ENCODE peak calls at places on chromosomes 1 and 21, in six cellular contexts. J is HCT116, F is H1, E is K562, O is HepG2, B is SK-N-SH. X is an unnamed sample.

GRCh38 chr1:61301824-61302652 is 219.7 kb downstream of the NFIA start:
- DNase-seq in J (no peak), F (no peak), E (no peak), O (peak), B (no peak), X (no peak)

GRCh38 chr1:234553241-234554156 is 56.5 kb downstream of the IRF2BP2 start:
- DNase-seq in J (no peak), F (no peak), E (no peak), O (no peak), B (peak), X (no peak)

GRCh38 chr1:115282825-115283224 is 55.2 kb downstream of the NGF start:
- DNase-seq in J (no peak), F (no peak), E (no peak), O (no peak), B (no peak), X (no peak)

GRCh38 chr1:69982992-69983391 is 222.4 kb downstream of the LRRC40 start:
- DNase-seq in J (peak), F (no peak), E (no peak), O (no peak), B (no peak), X (no peak)

GRCh38 chr21:42739061-42739931 is 85.9 kb downstream of the PDE9A start:
- DNase-seq in J (no peak), F (no peak), E (no peak), O (peak), B (no peak), X (no peak)

GRCh38 chr1:169568497-169568896 is 17.8 kb downstream of the F5 start:
- DNase-seq in J (no peak), F (no peak), E (no peak), O (peak), B (no peak), X (no peak)

GRCh38 chr1:41765109-41765655 is 153.5 kb downstream of the HIVEP3 start:
- DNase-seq in J (no peak), F (no peak), E (no peak), O (no peak), B (no peak), X (no peak)

GRCh38 chr1:113929750-113930498 is 800 bp downstream of the HIPK1 start:
- DNase-seq in J (no peak), F (no peak), E (no peak), O (no peak), B (no peak), X (peak)

GRCh38 chr1:232624892-232625291 is 5.0 kb downstream of the SIPA1L2 start:
- DNase-seq in J (no peak), F (no peak), E (no peak), O (no peak), B (no peak), X (no peak)

GRCh38 chr1:29576510-29576909 is 340.2 kb downstream of the PTPRU start:
- DNase-seq in J (no peak), F (no peak), E (no peak), O (no peak), B (no peak), X (no peak)

GRCh38 chr1:187959062-187959461 is 1130.3 kb downstream of the PLA2G4A start:
- DNase-seq in J (no peak), F (no peak), E (no peak), O (no peak), B (no peak), X (no peak)

GRCh38 chr1:241413974-241414373 is 57.0 kb upstream of the RGS7 start:
- DNase-seq in J (no peak), F (no peak), E (no peak), O (no peak), B (no peak), X (no peak)

GRCh38 chr1:86018311-86018923 is 138.2 kb downstream of the COL24A1 start:
- DNase-seq in J (peak), F (peak), E (peak), O (peak), B (peak), X (peak)

GRCh38 chr1:198481661-198482060 is 58.8 kb downstream of the ATP6V1G3 start:
- DNase-seq in J (no peak), F (no peak), E (no peak), O (no peak), B (no peak), X (no peak)

GRCh38 chr1:177913762-177914540 is 55.9 kb downstream of the SEC16B start:
- DNase-seq in J (peak), F (no peak), E (no peak), O (peak), B (peak), X (peak)

GRCh38 chr1:41482906-41483895 is 1.3 kb downstream of the EDN2 start:
- DNase-seq in J (no peak), F (no peak), E (no peak), O (no peak), B (peak), X (no peak)

GRCh38 chr1:147463022-147463421 is 78.3 kb upstream of the BCL9 start:
- DNase-seq in J (no peak), F (no peak), E (no peak), O (no peak), B (no peak), X (no peak)

GRCh38 chr1:226004396-226004795 is 5.3 kb upstream of the SDE2 start:
- DNase-seq in J (no peak), F (no peak), E (no peak), O (no peak), B (no peak), X (no peak)

GRCh38 chr1:28604962-28605361 is 12.9 kb downstream of the RAB42 start:
- DNase-seq in J (no peak), F (no peak), E (no peak), O (no peak), B (no peak), X (no peak)

GRCh38 chr1:248807067-248807737 is 18.5 kb downstream of the SH3BP5L start:
- DNase-seq in J (peak), F (no peak), E (peak), O (peak), B (peak), X (peak)
- TF ChIP-seq JUND in J (no peak), F (no peak), E (peak), O (no peak), B (no peak), X (no peak)

DNA sequence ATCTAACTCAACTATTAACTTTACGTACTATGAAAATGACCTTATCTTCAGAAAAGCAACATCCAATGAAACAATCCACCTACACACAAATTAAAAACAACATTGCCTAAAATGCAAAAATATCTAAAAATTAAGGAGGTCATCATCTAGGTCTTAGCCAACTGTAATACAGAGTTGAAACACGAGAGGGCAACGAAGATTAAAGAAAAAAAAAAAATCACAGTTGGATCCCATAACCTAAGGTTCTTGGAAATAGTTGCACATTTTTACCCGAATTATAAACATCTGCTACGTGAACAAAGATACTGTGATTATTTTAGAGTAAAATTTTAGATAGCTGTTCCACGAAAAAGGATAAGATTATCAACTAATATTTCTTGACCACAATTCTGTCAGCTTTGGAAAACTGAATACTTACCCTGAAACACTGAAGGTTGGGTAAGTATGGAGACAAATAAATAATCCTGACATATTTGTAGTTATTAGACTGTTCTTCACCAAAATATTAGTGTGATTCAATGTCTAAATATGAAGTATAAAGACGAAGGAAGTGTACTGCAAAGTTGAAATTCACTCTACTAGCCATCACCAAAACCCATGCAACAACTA is 88.0 kb upstream of the AK4 start:
- DNase-seq in J (peak), F (no peak), E (peak), O (peak), B (peak), X (no peak)
- TF ChIP-seq JUND in J (no peak), F (no peak), E (no peak), O (no peak), B (no peak), X (no peak)

DNA sequence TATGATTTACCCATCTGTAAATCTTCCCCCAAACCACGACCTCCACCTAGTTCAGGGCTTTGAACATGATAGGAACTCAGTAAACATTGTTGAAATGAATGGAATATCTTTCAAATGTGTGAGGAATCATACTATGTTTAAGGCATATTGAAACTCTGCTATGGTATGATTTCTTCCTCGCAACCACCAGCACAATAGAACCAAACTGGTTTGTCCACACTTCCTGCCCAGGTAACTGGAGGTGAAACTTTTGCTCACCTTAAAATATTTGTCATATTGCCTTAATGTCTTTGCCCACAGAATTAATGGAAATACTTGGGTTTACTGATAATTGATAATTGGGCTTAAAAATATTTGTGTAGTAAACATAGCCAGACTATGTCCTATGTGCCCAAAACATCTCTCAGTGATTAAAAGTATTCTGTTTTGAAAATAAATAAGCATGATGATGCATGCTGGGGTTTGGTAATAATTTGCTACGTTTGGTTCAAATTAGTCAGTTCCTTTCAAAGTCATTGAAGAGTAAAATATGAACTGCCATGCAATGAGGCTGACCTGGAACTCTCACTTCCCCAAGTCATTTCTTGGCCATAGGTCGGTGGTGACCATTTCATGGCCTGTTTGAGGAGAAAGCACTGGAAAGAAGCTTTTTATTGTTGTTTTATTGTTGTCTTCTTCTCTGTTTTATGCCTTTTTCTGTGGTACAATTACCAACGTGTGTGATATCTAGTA is 73.3 kb downstream of the TNFSF18 start:
- DNase-seq in J (no peak), F (no peak), E (no peak), O (no peak), B (no peak), X (no peak)
- TF ChIP-seq JUND in J (no peak), F (no peak), E (no peak), O (no peak), B (no peak), X (no peak)

GRCh38 chr1:30920827-30921226 is 12.3 kb upstream of the SDC3 start:
- DNase-seq in J (no peak), F (no peak), E (no peak), O (no peak), B (no peak), X (no peak)
- TF ChIP-seq JUND in J (no peak), F (no peak), E (no peak), O (no peak), B (no peak), X (no peak)

GRCh38 chr1:155504207-155504606 is 58.4 kb downstream of the ASH1L start:
- DNase-seq in J (peak), F (no peak), E (no peak), O (peak), B (peak), X (peak)

GRCh38 chr1:155509064-155509463 is 53.5 kb downstream of the ASH1L start:
- DNase-seq in J (no peak), F (no peak), E (no peak), O (no peak), B (no peak), X (no peak)

GRCh38 chr1:155513300-155513926 is 49.2 kb downstream of the ASH1L start:
- DNase-seq in J (no peak), F (no peak), E (no peak), O (no peak), B (peak), X (no peak)

DNA sequence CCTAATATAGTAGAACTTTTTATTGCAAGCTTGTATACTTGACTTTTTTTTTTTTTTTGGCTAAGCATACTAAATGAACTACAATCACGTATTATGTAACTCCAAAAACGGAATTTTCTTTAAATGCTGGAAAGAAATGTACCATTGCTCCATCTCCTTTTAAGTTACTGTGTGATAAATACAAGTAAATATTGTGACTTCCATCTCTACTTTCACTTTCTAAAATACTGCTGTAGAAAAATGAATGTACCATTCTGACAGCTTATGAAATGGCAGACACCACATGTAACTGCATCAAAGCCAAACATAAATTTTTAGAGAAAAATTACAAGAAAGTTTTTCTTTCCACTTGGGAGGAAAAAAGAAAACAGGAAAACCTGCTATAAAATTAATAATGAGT is 54.6 kb downstream of the ASH1L start:
- DNase-seq in J (no peak), F (no peak), E (no peak), O (no peak), B (no peak), X (no peak)
- TF ChIP-seq JUND in J (no peak), F (no peak), E (no peak), O (no peak), B (no peak), X (no peak)